ENCODE peak calls at places on chromosomes 16 and 17, in eight cellular contexts. I is iris pigment epithelial cell, O is NCI-H1105, T is NCI-H1930, K is fibroblast of villous mesenchyme, P is NCI-H2081 treated with DMSO at 0.1 percent for 48 hours, D is IMR-90, J is putamen. A is an unnamed sample.

GRCh38 chr17:34025179-34025551 is 229.9 kb upstream of the CCL2 start:
- DNase-seq in I (no peak), O (no peak), T (no peak), K (no peak), P (no peak), D (no peak), J (no peak), A (no peak)

GRCh38 chr16:84292032-84292431 is 2.6 kb upstream of the WFDC1 start:
- DNase-seq in I (no peak), O (peak), T (no peak), K (no peak), P (peak), D (no peak), J (no peak), A (peak)

GRCh38 chr16:4684763-4685162 is 8.6 kb upstream of the NUDT16L1 start:
- DNase-seq in I (no peak), O (no peak), T (no peak), K (no peak), P (no peak), D (no peak), J (no peak), A (no peak)

GRCh38 chr17:56099649-56100048 is 53.6 kb upstream of the ANKFN1 start:
- DNase-seq in I (no peak), O (no peak), T (no peak), K (no peak), P (no peak), D (peak), J (no peak), A (no peak)

GRCh38 chr16:11310997-11311561 is 29.9 kb upstream of the PRM1 start:
- DNase-seq in I (peak), O (no peak), T (no peak), K (peak), P (no peak), D (no peak), J (no peak), A (no peak)

GRCh38 chr17:79607941-79608728 is 2.7 kb downstream of the RBFOX3 start:
- DNase-seq in I (peak), O (no peak), T (no peak), K (peak), P (no peak), D (no peak), J (no peak), A (peak)

GRCh38 chr17:37608369-37609169 is 649 bp downstream of the SYNRG start:
- DNase-seq in I (peak), O (peak), T (no peak), K (peak), P (no peak), D (peak), J (peak), A (peak)

GRCh38 chr17:50128441-50129302 is 1.3 kb downstream of the SAMD14 start:
- DNase-seq in I (no peak), O (no peak), T (no peak), K (no peak), P (no peak), D (peak), J (no peak), A (no peak)

GRCh38 chr17:81100668-81101067 is 64.6 kb upstream of the PVALEF start:
- DNase-seq in I (no peak), O (no peak), T (no peak), K (no peak), P (no peak), D (no peak), J (no peak), A (no peak)

GRCh38 chr17:1012823-1013728 is 16.1 kb downstream of the TIMM22 start:
- DNase-seq in I (no peak), O (no peak), T (no peak), K (no peak), P (no peak), D (no peak), J (no peak), A (no peak)

GRCh38 chr17:80908776-80909175 is 82.9 kb upstream of the CHMP6 start:
- DNase-seq in I (no peak), O (no peak), T (no peak), K (no peak), P (no peak), D (no peak), J (no peak), A (no peak)

GRCh38 chr17:75261336-75262111 is at the start of the genes GGA3 and MRPS7:
- DNase-seq in I (peak), O (peak), T (peak), K (peak), P (peak), D (peak), J (peak), A (peak)

GRCh38 chr17:75010683-75011406 is 1.6 kb upstream of the MRPL58 start:
- DNase-seq in I (peak), O (no peak), T (no peak), K (peak), P (peak), D (peak), J (no peak), A (peak)

GRCh38 chr17:77498056-77498785 is 357.5 kb downstream of the SEC14L1 start:
- DNase-seq in I (no peak), O (no peak), T (no peak), K (no peak), P (no peak), D (no peak), J (no peak), A (no peak)

GRCh38 chr17:29433551-29433950 is 43.4 kb downstream of the TAOK1 start:
- DNase-seq in I (peak), O (no peak), T (no peak), K (no peak), P (no peak), D (no peak), J (no peak), A (no peak)

GRCh38 chr16:85750827-85751641 is at the start of gene C16orf74:
- DNase-seq in I (peak), O (no peak), T (peak), K (peak), P (no peak), D (peak), J (no peak), A (peak)

GRCh38 chr17:57408064-57408811 is 151.9 kb downstream of the MSI2 start:
- DNase-seq in I (peak), O (no peak), T (no peak), K (no peak), P (peak), D (no peak), J (no peak), A (no peak)

GRCh38 chr17:66326476-66327047 is 24.1 kb downstream of the PRKCA start:
- DNase-seq in I (no peak), O (no peak), T (no peak), K (no peak), P (no peak), D (no peak), J (no peak), A (no peak)

GRCh38 chr16:50626868-50627267 is 54.2 kb downstream of the SNX20 start:
- DNase-seq in I (no peak), O (no peak), T (no peak), K (no peak), P (no peak), D (no peak), J (no peak), A (no peak)